ENCODE peak calls at places on chromosome 15, in four cellular contexts. U is H1, X is IMR-90, D is H9. C is an unnamed sample. For H3K4me1, the result is how much of the 10 kb centered on the place peaks cover.

GRCh38 chr15:68558318-68559305 is 20.2 kb upstream of the CORO2B start:
- DNase-seq in U (no peak), X (no peak), D (peak), C (peak)

GRCh38 chr15:56805466-56806146 is 72.3 kb upstream of the ZNF280D start:
- DNase-seq in U (no peak), X (peak), D (no peak), C (peak)

GRCh38 chr15:71082803-71083202 is 32.5 kb upstream of the THSD4 start:
- DNase-seq in U (no peak), X (no peak), D (no peak), C (no peak)

GRCh38 chr15:75721462-75721922 is 8.8 kb upstream of the CSPG4 start:
- DNase-seq in U (no peak), X (no peak), D (no peak), C (no peak)

GRCh38 chr15:35741881-35742280 is 195.9 kb upstream of the DPH6 start:
- DNase-seq in U (no peak), X (peak), D (no peak), C (no peak)

GRCh38 chr15:75779504-75779903 is 63.7 kb upstream of the UBE2Q2 start:
- DNase-seq in U (no peak), X (no peak), D (no peak), C (no peak)

GRCh38 chr15:101047301-101047781 is 128.2 kb downstream of the LRRK1 start:
- DNase-seq in U (no peak), X (no peak), D (peak), C (no peak)

GRCh38 chr15:53752406-53752805 is 7.1 kb downstream of the WDR72 start:
- DNase-seq in U (no peak), X (no peak), D (no peak), C (no peak)

GRCh38 chr15:64774556-64775523 is 549 bp downstream of the RBPMS2 start:
- DNase-seq in U (no peak), X (no peak), D (no peak), C (peak)

GRCh38 chr15:47517737-47518136 is 199.6 kb upstream of the SEMA6D start:
- DNase-seq in U (no peak), X (peak), D (no peak), C (no peak)

GRCh38 chr15:37765809-37766208 is 168.6 kb upstream of the TMCO5A start:
- DNase-seq in U (no peak), X (peak), D (no peak), C (peak)

GRCh38 chr15:69876030-69876429 is 221.7 kb downstream of the TLE3 start:
- DNase-seq in U (no peak), X (no peak), D (no peak), C (no peak)

GRCh38 chr15:32824777-32825176 is 107.0 kb downstream of the GREM1 start:
- DNase-seq in U (no peak), X (peak), D (no peak), C (no peak)

GRCh38 chr15:90086868-90087268 is 15.4 kb downstream of the IDH2 start:
- DNase-seq in U (no peak), X (peak), D (peak), C (peak)

GRCh38 chr15:29849218-29849617 is 26.9 kb upstream of the TJP1 start:
- DNase-seq in U (no peak), X (peak), D (no peak), C (no peak)

GRCh38 chr15:89820651-89821611 is 6.3 kb upstream of the ANPEP start:
- DNase-seq in U (no peak), X (peak), D (no peak), C (no peak)

GRCh38 chr15:36334059-36334458 is 245.4 kb upstream of the CDIN1 start:
- DNase-seq in U (no peak), X (peak), D (no peak), C (peak)

GRCh38 chr15:53757906-53758305 is 1.6 kb downstream of the WDR72 start:
- DNase-seq in U (no peak), X (no peak), D (no peak), C (no peak)

GRCh38 chr15:37046876-37047614 is 53.3 kb downstream of the MEIS2 start:
- DNase-seq in U (no peak), X (peak), D (no peak), C (peak)

GRCh38 chr15:74838117-74838516 is 4.8 kb downstream of the ULK3 start:
- DNase-seq in U (no peak), X (no peak), D (no peak), C (no peak)

GRCh38 chr15:79956354-79956939 is 14.5 kb downstream of the BCL2A1 start:
- DNase-seq in U (no peak), X (no peak), D (no peak), C (no peak)

GRCh38 chr15:24678485-24678884 is 2.9 kb downstream of the NPAP1 start:
- DNase-seq in U (no peak), X (no peak), D (no peak), C (peak)

GRCh38 chr15:74332611-74333010 is 34.8 kb downstream of the CYP11A1 start:
- DNase-seq in U (no peak), X (no peak), D (no peak), C (no peak)

GRCh38 chr15:79091204-79091867 is 756 bp upstream of the RASGRF1 start:
- DNase-seq in U (no peak), X (peak), D (peak), C (peak)

GRCh38 chr15:95024388-95024787 is 793.0 kb downstream of the MCTP2 start:
- DNase-seq in U (no peak), X (peak), D (no peak), C (peak)

GRCh38 chr15:95284933-95285401 is 1045.5 kb upstream of the NR2F2 start:
- DNase-seq in U (no peak), X (peak), D (no peak), C (peak)

GRCh38 chr15:88505721-88506120 is 38.2 kb downstream of the MRPS11 start:
- DNase-seq in U (no peak), X (no peak), D (no peak), C (no peak)

GRCh38 chr15:22944651-22945050 is 35.5 kb downstream of the CYFIP1 start:
- DNase-seq in U (no peak), X (no peak), D (no peak), C (no peak)

GRCh38 chr15:27017168-27017809 is 46.3 kb downstream of the GABRG3 start:
- DNase-seq in U (peak), X (peak), D (peak), C (peak)

GRCh38 chr15:74180689-74181602 is 7.4 kb downstream of the ISLR start:
- DNase-seq in U (no peak), X (no peak), D (no peak), C (no peak)

GRCh38 chr15:42511010-42511396 is 15.6 kb downstream of the SNAP23 start:
- DNase-seq in U (no peak), X (peak), D (no peak), C (no peak)

GRCh38 chr15:90571063-90571541 is 41.4 kb downstream of the CRTC3 start:
- DNase-seq in U (no peak), X (no peak), D (no peak), C (no peak)

GRCh38 chr15:92106691-92107090 is 253.2 kb downstream of the SLCO3A1 start:
- DNase-seq in U (no peak), X (no peak), D (no peak), C (no peak)

GRCh38 chr15:92105611-92106010 is 252.1 kb downstream of the SLCO3A1 start:
- DNase-seq in U (no peak), X (no peak), D (no peak), C (no peak)

GRCh38 chr15:92101706-92102434 is 248.4 kb downstream of the SLCO3A1 start:
- DNase-seq in U (no peak), X (no peak), D (no peak), C (no peak)

GRCh38 chr15:92100751-92101150 is 247.2 kb downstream of the SLCO3A1 start:
- DNase-seq in U (no peak), X (no peak), D (no peak), C (no peak)

GRCh38 chr15:92104069-92104468 is 250.6 kb downstream of the SLCO3A1 start:
- DNase-seq in U (no peak), X (no peak), D (no peak), C (peak)
- H3K56ac ChIP-seq in U (no peak), X (no peak), D (no peak), C (peak)

GRCh38 chr15:96345560-96346389 is 15.3 kb downstream of the NR2F2 start:
- DNase-seq in U (no peak), X (peak), D (peak), C (peak)
- H3K4me1 ChIP-seq in U (under half), X (under half), D (under half), C (under half)

DNA sequence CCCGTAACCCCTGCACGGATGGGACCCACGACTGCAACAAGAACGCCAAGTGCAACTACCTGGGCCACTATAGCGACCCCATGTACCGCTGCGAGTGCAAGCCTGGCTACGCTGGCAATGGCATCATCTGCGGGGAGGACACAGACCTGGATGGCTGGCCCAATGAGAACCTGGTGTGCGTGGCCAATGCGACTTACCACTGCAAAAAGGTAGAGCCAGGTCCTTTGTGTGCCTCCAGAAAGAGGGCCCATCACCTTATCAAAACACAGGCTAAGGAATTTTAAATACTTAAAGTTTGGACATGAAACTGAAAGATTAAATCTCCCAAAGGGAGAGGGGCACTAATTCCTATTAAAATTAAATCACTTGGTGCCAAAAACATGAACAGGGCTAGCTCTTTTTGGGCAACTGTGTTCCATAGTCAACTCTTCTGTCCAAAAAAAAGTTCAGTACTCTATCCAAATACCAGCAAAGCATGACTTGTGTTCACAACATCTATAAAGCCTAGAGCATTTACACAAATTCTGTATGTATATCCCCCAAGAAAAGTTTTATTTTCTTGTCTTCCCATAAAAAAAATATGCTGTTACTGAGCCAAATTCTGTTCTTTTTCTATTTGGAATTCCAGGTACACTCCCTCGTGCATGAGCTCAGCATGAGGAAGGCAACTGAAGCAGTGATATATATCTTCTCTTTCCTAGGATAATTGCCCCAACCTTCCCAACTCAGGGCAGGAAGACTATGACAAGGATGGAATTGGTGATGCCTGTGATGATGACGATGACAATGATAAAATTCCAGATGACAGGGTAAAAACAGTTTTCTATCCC is 9.2 kb downstream of the THBS1 start:
- DNase-seq in U (no peak), X (peak), D (no peak), C (no peak)
- H3K9ac ChIP-seq in U (no peak), X (no peak), D (no peak), C (no peak)

GRCh38 chr15:66112388-66112787 is 141.2 kb downstream of the MEGF11 start:
- DNase-seq in U (no peak), X (no peak), D (no peak), C (no peak)
- H3K56ac ChIP-seq in U (no peak), X (no peak), D (no peak), C (no peak)

GRCh38 chr15:72483279-72483678 is 9.1 kb downstream of the ARIH1 start:
- DNase-seq in U (no peak), X (no peak), D (no peak), C (no peak)

GRCh38 chr15:72486144-72486543 is 12.0 kb downstream of the ARIH1 start:
- DNase-seq in U (no peak), X (no peak), D (no peak), C (no peak)

GRCh38 chr15:72481015-72481659 is 7.0 kb downstream of the ARIH1 start:
- DNase-seq in U (no peak), X (no peak), D (no peak), C (no peak)

GRCh38 chr15:72487070-72487797 is 13.1 kb downstream of the ARIH1 start:
- DNase-seq in U (no peak), X (peak), D (no peak), C (no peak)

DNA sequence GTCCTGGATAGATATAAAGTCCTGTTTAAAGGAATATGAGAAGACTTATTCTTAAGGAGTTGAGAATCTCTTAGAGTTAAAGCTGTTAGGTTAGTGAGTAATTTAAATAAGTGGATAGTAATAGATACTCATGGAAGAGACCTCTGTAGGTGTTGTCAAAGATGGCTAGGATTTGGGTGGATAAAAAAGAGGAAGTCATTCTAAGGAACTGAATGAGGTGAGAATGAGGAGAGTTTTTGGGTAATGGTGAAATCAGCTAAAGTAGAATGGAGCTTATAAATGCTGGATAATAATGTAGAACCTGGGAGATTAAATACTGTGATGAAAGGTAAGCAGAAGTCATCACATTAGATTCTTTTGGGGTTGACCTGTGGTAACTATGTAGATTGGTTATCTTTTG is 8.1 kb downstream of the ARIH1 start:
- DNase-seq in U (no peak), X (no peak), D (no peak), C (no peak)
- H3K4me1 ChIP-seq in U (under half), X (under half), D (under half), C (under half)

GRCh38 chr15:49046113-49046883 is at the start of gene SECISBP2L:
- DNase-seq in U (peak), X (peak), D (peak), C (peak)

GRCh38 chr15:49044002-49044401 is 2.2 kb downstream of the SECISBP2L start:
- DNase-seq in U (no peak), X (no peak), D (no peak), C (no peak)

GRCh38 chr15:49045691-49046112 is 544 bp downstream of the SECISBP2L start:
- DNase-seq in U (no peak), X (peak), D (no peak), C (peak)

GRCh38 chr15:49047456-49047855 is 1.2 kb upstream of the SECISBP2L start:
- DNase-seq in U (no peak), X (no peak), D (no peak), C (no peak)

GRCh38 chr15:49044761-49045571 is 1.3 kb downstream of the SECISBP2L start:
- DNase-seq in U (no peak), X (peak), D (no peak), C (peak)
- H3K9ac ChIP-seq in U (peak), X (peak), D (peak), C (peak)

DNA sequence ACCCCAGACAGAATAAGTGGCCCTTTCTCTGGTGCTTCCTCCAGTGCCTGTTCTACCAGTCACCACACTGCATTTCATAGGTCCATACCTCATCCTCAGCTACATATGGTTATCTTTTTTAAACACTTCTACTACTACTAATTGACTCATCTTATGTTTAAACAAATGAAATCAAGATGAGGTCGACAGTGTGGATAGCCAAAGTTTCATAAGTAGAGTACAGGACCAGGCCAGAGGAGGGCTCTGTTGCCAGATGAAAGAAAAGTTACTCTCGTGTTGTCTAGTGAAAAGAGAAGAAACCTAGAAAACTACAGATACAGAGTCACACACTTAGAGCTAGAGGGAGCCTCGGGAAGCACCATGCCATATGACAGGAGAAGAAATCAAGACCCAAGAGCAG is 296.1 kb downstream of the VPS13C start:
- DNase-seq in U (no peak), X (no peak), D (no peak), C (no peak)
- H3K56ac ChIP-seq in U (no peak), X (no peak), D (no peak), C (no peak)

DNA sequence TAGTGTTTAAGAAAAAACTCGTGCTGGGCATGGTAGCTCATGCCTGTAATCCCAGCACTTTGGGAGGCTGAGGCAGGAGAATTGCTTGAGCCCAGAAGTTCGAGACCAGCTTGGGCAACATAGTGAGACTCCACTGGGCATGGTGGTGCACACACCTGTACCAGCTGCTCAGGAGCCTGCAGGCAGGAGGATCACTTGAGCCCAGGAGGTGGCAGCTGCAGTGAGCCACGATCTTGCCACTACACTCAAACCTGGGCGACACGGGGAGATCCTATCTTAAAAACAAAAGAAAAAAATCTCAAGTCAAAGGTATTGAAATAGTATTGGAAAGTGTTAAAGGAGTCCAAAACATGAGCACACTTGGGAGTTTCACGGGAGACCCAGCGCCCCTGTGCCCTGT is 14.0 kb downstream of the KLF13 start:
- DNase-seq in U (no peak), X (no peak), D (no peak), C (no peak)
- H3K4me1 ChIP-seq in U (under half), X (under half), D (under half), C (under half)

DNA sequence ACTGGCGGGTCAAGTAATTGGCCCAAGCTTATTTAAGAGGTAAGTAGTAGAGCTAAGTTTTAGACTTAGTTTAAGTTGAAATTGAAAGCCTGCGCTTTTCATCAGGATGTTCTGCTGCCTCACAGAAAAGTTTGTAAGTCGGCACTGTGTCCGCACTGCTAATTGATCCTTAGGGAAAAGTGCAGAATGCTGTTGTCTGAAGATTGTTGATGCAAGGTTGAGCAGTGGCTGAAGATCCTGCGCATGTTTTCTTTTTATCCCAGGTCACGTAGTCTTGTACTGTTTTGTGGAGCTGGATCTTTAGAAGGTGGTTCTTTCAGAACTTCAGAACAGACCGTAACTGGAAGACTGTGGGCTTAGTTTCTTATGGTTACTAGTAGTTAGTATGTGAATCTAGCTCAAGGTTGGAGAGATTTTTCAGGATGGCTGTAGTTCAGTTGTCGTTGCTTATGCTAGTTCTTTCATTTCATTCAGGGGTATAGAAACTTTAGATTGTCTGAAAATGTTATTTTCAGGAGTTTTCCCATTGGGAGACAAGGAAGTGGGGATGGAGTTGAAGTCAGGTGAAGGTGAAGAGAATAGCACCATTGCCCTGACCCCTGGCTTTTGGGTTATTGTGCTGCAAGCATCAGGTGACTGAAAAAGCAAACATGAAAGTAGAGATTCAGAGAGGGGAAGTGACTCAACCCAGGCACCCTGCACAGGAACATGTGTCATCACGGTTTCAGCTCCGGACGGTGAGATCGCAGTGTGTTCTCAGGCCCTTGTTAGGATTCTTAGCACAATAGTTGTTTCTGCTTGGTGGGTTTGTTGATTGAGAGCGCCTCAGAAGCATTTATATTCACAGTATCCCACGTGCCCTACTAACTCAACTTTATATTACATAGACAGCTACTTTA is 32.8 kb downstream of the AKAP13 start:
- DNase-seq in U (peak), X (peak), D (no peak), C (peak)
- H3K9ac ChIP-seq in U (peak), X (no peak), D (no peak), C (no peak)

DNA sequence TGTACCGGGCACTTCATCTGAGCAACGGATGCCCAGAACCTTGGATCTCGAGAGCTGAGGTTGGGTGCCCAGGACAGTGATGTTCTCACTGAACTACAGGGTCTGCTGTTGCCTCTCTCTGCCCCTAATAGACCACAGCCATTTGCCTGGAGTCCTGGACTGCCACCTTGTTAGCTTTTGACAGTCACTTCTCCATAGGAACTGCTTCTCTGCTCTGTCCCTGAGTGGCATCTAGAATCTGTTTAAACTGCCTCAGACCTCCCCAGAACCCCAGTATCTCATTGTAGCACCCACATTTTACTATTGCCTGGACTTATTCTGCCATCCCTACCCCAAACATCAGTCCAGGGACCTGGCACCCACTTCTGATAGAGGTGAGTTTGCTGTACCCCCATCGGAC is 194.4 kb downstream of the SLCO3A1 start:
- DNase-seq in U (no peak), X (no peak), D (no peak), C (no peak)
- H3K56ac ChIP-seq in U (no peak), X (no peak), D (no peak), C (no peak)

C was measured in mesendoderm.